ENCODE peak calls at places on chromosomes 3 and 15, in four cellular contexts. C, Z, N and M are unnamed samples.

GRCh38 chr3:167032267-167032876 is 347.7 kb downstream of the ZBBX start:
- DNase-seq in Z (no peak), N (no peak), C (peak; percentile 36), M (no peak)

GRCh38 chr3:117407317-117407716 is 697.7 kb downstream of the TUSC7 start:
- DNase-seq in Z (no peak), N (no peak), C (peak; percentile 1), M (no peak)

GRCh38 chr3:170572665-170573253 is 13.1 kb downstream of the SLC7A14 start:
- DNase-seq in Z (no peak), C (peak; percentile 71), N (no peak), M (no peak)

GRCh38 chr3:113211370-113212154 is at the start of gene BOC:
- DNase-seq in N (no peak), Z (peak; percentile 55), C (peak; percentile 57), M (no peak)

GRCh38 chr3:127276396-127276795 is 11.4 kb downstream of the PRR20G start:
- DNase-seq in Z (no peak), N (no peak), C (no peak), M (no peak)

GRCh38 chr15:87917480-87917879 is 339.1 kb downstream of the NTRK3 start:
- DNase-seq in C (peak; percentile 38), N (no peak), Z (no peak), M (no peak)

GRCh38 chr15:85542895-85543331 is 162.5 kb downstream of the AKAP13 start:
- DNase-seq in C (peak; percentile 27), Z (no peak), N (no peak), M (no peak)

GRCh38 chr15:80567721-80568157 is 127.4 kb upstream of the ABHD17C start:
- DNase-seq in C (peak; percentile 68), Z (peak; percentile 55), N (no peak), M (peak; percentile 20)

GRCh38 chr15:22232675-22233074 is 152.3 kb downstream of the OR4M2 start:
- DNase-seq in C (no peak), N (no peak), Z (no peak), M (no peak)

GRCh38 chr15:88491158-88491557 is 23.6 kb downstream of the MRPS11 start:
- DNase-seq in C (peak; percentile 29), Z (no peak), N (no peak), M (no peak)

GRCh38 chr3:108472011-108472591 is 38.3 kb downstream of the MYH15 start:
- DNase-seq in C (peak; percentile 93), N (no peak), Z (no peak), M (no peak)

GRCh38 chr15:79170256-79170664 is 79.7 kb upstream of the RASGRF1 start:
- DNase-seq in N (no peak), Z (no peak), C (peak; percentile 69), M (no peak)

GRCh38 chr15:69666921-69667811 is 214.5 kb downstream of the RPLP1 start:
- DNase-seq in Z (peak; percentile 66), N (no peak), C (no peak), M (peak; percentile 5)

GRCh38 chr3:152403632-152404066 is 134.9 kb downstream of the MBNL1 start:
- DNase-seq in Z (peak; percentile 60), N (no peak), C (no peak), M (peak; percentile 28)

GRCh38 chr15:77611767-77612166 is 20.9 kb downstream of the LINGO1 start:
- DNase-seq in N (no peak), Z (no peak), C (no peak), M (peak; percentile 19)

GRCh38 chr3:136750209-136750921 is 1.8 kb downstream of the STAG1 start:
- DNase-seq in Z (no peak), C (no peak), N (no peak), M (no peak)

GRCh38 chr3:65888980-65889706 is 149.6 kb downstream of the MAGI1 start:
- DNase-seq in N (no peak), C (peak; percentile 84), Z (peak; percentile 53), M (no peak)

GRCh38 chr3:99286266-99286845 is 352.0 kb upstream of the COL8A1 start:
- DNase-seq in N (no peak), Z (no peak), C (peak; percentile 20), M (no peak)

GRCh38 chr3:171838218-171838720 is 4.9 kb upstream of the TMEM212 start:
- DNase-seq in N (no peak), C (peak; percentile 23), Z (peak; percentile 53), M (peak; percentile 19)

GRCh38 chr15:74133703-74134386 is 3.5 kb downstream of the ISLR2 start:
- DNase-seq in Z (no peak), C (no peak), N (no peak), M (no peak)

GRCh38 chr15:98708191-98708590 is 59.9 kb downstream of the IGF1R start:
- DNase-seq in C (no peak), N (no peak), Z (no peak), M (no peak)

GRCh38 chr3:123367467-123368154 is 81.3 kb downstream of the ADCY5 start:
- DNase-seq in Z (no peak), N (no peak), C (no peak), M (no peak)

GRCh38 chr3:113249111-113249510 is 37.8 kb downstream of the BOC start:
- DNase-seq in C (peak; percentile 84), N (no peak), Z (no peak), M (no peak)

GRCh38 chr3:55282994-55283393 is 204.1 kb downstream of the WNT5A start:
- DNase-seq in N (no peak), C (no peak), Z (no peak), M (no peak)

DNA sequence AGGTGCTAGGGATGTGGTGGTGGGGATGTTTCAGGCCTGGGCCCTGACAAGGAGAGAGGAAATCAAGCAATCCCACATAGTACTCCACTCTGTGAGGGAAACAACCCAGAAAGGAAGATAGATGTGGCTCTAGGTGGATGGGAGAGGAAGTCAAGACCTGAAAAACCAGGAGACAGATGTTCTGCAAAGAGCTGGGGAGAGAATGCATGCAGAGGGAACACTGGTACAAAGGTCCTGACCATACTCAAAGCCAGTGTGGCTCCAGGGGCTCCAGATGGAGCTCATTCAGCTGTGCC is 15.7 kb upstream of the VILL start:
- DNase-seq in N (no peak), C (no peak), Z (no peak), M (no peak)
- H3K27ac ChIP-seq in N (no peak overlapping the region), C (no peak overlapping the region), Z (no peak overlapping the region), M (no peak overlapping the region)

GRCh38 chr3:183267140-183267539 is 14.1 kb downstream of the B3GNT5 start:
- DNase-seq in N (no peak), C (no peak), Z (no peak), M (no peak)

GRCh38 chr3:183272142-183272541 is 19.1 kb downstream of the B3GNT5 start:
- DNase-seq in N (no peak), Z (no peak), C (no peak), M (no peak)

GRCh38 chr3:183270344-183270743 is 17.3 kb downstream of the B3GNT5 start:
- DNase-seq in C (no peak), N (no peak), Z (no peak), M (no peak)

GRCh38 chr3:183268361-183268760 is 15.3 kb downstream of the B3GNT5 start:
- DNase-seq in N (no peak), C (no peak), Z (no peak), M (no peak)

DNA sequence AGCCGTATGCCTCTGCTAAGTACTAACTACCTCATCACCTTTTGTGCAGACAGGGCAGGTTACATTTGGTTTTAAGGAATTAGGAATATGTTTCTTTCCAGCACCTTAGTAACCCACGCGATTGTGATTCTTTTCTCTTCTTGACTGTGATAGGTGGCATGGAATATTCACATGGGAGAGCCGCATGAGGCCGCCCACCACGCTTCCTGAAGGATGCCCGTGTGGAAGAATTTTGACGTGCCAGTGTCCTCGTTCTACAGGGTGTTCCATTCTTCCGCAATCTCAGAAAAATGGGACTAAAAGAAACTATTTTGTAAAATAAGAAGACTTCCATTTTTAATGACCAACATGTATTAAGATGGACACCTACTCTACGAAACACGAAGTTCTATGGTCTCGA is 16.3 kb downstream of the B3GNT5 start:
- DNase-seq in N (no peak), Z (no peak), C (no peak), M (no peak)
- H3K27ac ChIP-seq in N (no peak overlapping the region), Z (no peak overlapping the region), C (no peak overlapping the region), M (no peak overlapping the region)

GRCh38 chr3:190594171-190594570 is 80.3 kb downstream of the IL1RAP start:
- DNase-seq in C (no peak), N (no peak), Z (no peak), M (no peak)

GRCh38 chr3:190596341-190597285 is 82.7 kb downstream of the IL1RAP start:
- DNase-seq in C (no peak), Z (no peak), N (no peak), M (no peak)

GRCh38 chr3:190597291-190597690 is 83.4 kb downstream of the IL1RAP start:
- DNase-seq in Z (no peak), C (no peak), N (no peak), M (no peak)

GRCh38 chr3:190595212-190595795 is 81.4 kb downstream of the IL1RAP start:
- DNase-seq in Z (no peak), N (no peak), C (no peak), M (no peak)

GRCh38 chr3:190595807-190596206 is 81.9 kb downstream of the IL1RAP start:
- DNase-seq in N (no peak), C (no peak), Z (no peak), M (no peak)
- H3K27ac ChIP-seq in N (no peak overlapping the region), C (peak overlapping the region; percentile 24), Z (no peak overlapping the region), M (no peak overlapping the region)

GRCh38 chr3:160402249-160403027 is 3.0 kb downstream of the SMC4 start:
- DNase-seq in N (no peak), C (no peak), Z (no peak), M (no peak)

GRCh38 chr3:160399347-160400047 is at the start of gene SMC4:
- DNase-seq in N (peak; percentile 76), C (peak; percentile 89), Z (peak; percentile 67), M (peak; percentile 88)

GRCh38 chr3:160400048-160400630 is 689 bp downstream of the SMC4 start:
- DNase-seq in C (peak; percentile 36), Z (peak; percentile 69), N (peak; percentile 10), M (peak; percentile 32)

GRCh38 chr3:160401301-160402095 is 2.0 kb downstream of the SMC4 start:
- DNase-seq in N (no peak), C (peak; percentile 70), Z (peak; percentile 50), M (no peak)

GRCh38 chr3:160400631-160401150 is 1.2 kb downstream of the SMC4 start:
- DNase-seq in Z (peak; percentile 52), C (peak; percentile 21), N (peak; percentile 4), M (no peak)
- H3K27ac ChIP-seq in Z (peak overlapping the region; percentile 71), C (peak overlapping the region; percentile 87), N (no peak overlapping the region), M (peak overlapping the region; percentile 85)

GRCh38 chr3:14984581-14985113 is 37.3 kb downstream of the NR2C2 start:
- DNase-seq in C (no peak), N (no peak), Z (no peak), M (no peak)

GRCh38 chr3:14976317-14976716 is 28.9 kb downstream of the NR2C2 start:
- DNase-seq in C (no peak), Z (no peak), N (no peak), M (no peak)

DNA sequence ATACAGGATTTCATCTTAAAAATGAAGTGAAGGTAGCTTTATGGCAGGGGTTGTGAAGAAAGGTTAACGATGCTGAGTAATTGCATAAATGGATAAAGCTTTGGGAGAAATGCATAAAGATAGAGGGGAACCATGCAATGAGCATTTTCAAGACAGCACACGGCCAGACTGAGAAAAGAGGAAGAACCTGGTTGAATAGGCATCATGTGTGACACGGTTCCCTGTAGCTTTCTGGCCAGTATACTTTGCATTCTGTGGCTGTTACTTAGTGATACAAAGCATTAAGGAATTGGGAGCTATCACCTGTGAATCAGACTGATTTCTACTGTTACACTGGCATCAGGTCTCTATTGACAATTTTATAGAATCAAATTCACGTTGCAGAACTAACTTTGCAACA is 33.3 kb downstream of the NR2C2 start:
- DNase-seq in C (no peak), N (no peak), Z (no peak), M (no peak)
- H3K27ac ChIP-seq in C (no peak overlapping the region), N (no peak overlapping the region), Z (no peak overlapping the region), M (no peak overlapping the region)

GRCh38 chr3:81485444-81485865 is 276.0 kb downstream of the GBE1 start:
- DNase-seq in N (no peak), Z (peak; percentile 50), C (peak; percentile 26), M (peak; percentile 2)
- H3K27ac ChIP-seq in N (no peak overlapping the region), Z (peak overlapping the region; percentile 74), C (no peak overlapping the region), M (no peak overlapping the region)